ENCODE peak calls at places on chromosomes 4 and X, in four cellular contexts. T is GM23338, O is fibroblast of lung, Z is osteoblast. P is an unnamed sample.
A peak's percentile ranks its signal among the peaks of the same experiment; 100 is the strongest.

GRCh38 chrX:47590984-47591383 is 8.7 kb downstream of the TIMP1 start:
- DNase-seq in T (no peak), O (no peak), Z (no peak), P (no peak)

GRCh38 chr4:150874386-150875226 is 140.5 kb downstream of the LRBA start:
- DNase-seq in T (no peak), O (peak; percentile 24), Z (no peak), P (no peak)

GRCh38 chr4:52660643-52661042 is 1.5 kb upstream of the USP46 start:
- DNase-seq in T (no peak), O (no peak), Z (peak; percentile 21), P (no peak)

GRCh38 chrX:111854778-111855490 is 21.0 kb upstream of the TRPC5OS start:
- DNase-seq in T (peak; percentile 51), O (no peak), Z (peak; percentile 59), P (no peak)

GRCh38 chr4:24164054-24164453 is 274.2 kb upstream of the PPARGC1A start:
- DNase-seq in T (no peak), O (peak; percentile 29), Z (peak; percentile 69), P (no peak)

GRCh38 chrX:109624641-109625311 is at the start of gene KCNE5:
- DNase-seq in T (peak; percentile 73), O (peak; percentile 9), Z (no peak), P (no peak)

GRCh38 chr4:123452585-123452984 is 56.0 kb downstream of the SPRY1 start:
- DNase-seq in T (no peak), O (peak; percentile 87), Z (peak; percentile 81), P (peak; percentile 52)

GRCh38 chr4:6395466-6396228 is 76.8 kb downstream of the PPP2R2C start:
- DNase-seq in T (no peak), O (no peak), Z (no peak), P (no peak)

GRCh38 chr4:1172971-1173757 is 781 bp upstream of the SPON2 start:
- DNase-seq in T (peak; percentile 59), O (no peak), Z (peak; percentile 93), P (no peak)

GRCh38 chr4:85740431-85740861 is 265.5 kb downstream of the ARHGAP24 start:
- DNase-seq in T (no peak), O (peak; percentile 39), Z (no peak), P (no peak)

GRCh38 chr4:153564630-153565525 is 98.7 kb downstream of the TMEM131L start:
- DNase-seq in T (no peak), O (peak; percentile 57), Z (no peak), P (no peak)

GRCh38 chrX:84219551-84219950 is 31.6 kb upstream of the RPS6KA6 start:
- DNase-seq in T (no peak), O (peak; percentile 55), Z (no peak), P (no peak)

GRCh38 chr4:166169111-166169510 is 296.1 kb downstream of the TLL1 start:
- DNase-seq in T (peak; percentile 56), O (no peak), Z (peak; percentile 10), P (peak; percentile 65)

GRCh38 chr4:107658400-107659326 is 61.4 kb downstream of the PAPSS1 start:
- DNase-seq in T (peak; percentile 16), O (no peak), Z (peak; percentile 21), P (no peak)

GRCh38 chr4:94671113-94671512 is 86.6 kb upstream of the BMPR1B start:
- DNase-seq in T (no peak), O (no peak), Z (no peak), P (no peak)

GRCh38 chr4:188986271-188986689 is 847.0 kb downstream of the TRIML1 start:
- DNase-seq in T (no peak), O (peak; percentile 56), Z (peak; percentile 65), P (no peak)

GRCh38 chr4:185020293-185020808 is 2.1 kb downstream of the HELT start:
- DNase-seq in T (peak; percentile 81), O (no peak), Z (no peak), P (no peak)

GRCh38 chr4:148834804-148835598 is 392.8 kb upstream of the NR3C2 start:
- DNase-seq in T (peak; percentile 18), O (peak; percentile 11), Z (peak; percentile 51), P (no peak)

GRCh38 chr4:164169591-164169990 is 584.3 kb upstream of the SMIM31 start:
- DNase-seq in T (no peak), O (peak; percentile 78), Z (no peak), P (no peak)

GRCh38 chrX:71106427-71106826 is at the start of gene CXorf65:
- DNase-seq in T (no peak), O (no peak), Z (no peak), P (no peak)

GRCh38 chr4:147772459-147772969 is 40.6 kb downstream of the ARHGAP10 start:
- DNase-seq in T (no peak), O (peak; percentile 95), Z (peak; percentile 92), P (no peak)
- H3K79me2 ChIP-seq in T (no peaks in the 10 kb centered on the region), O (peaks cover 62% of the 10 kb centered on the region), Z (peaks cover 64% of the 10 kb centered on the region), P (no peaks in the 10 kb centered on the region)

GRCh38 chr4:74661427-74662171 is 132.7 kb downstream of the BTC start:
- DNase-seq in T (no peak), O (peak; percentile 27), Z (no peak), P (no peak)
- H2AFZ ChIP-seq in T (peak overlapping the region; percentile 45), O (no peak overlapping the region), Z (peak overlapping the region; percentile 8), P (no peak overlapping the region)

GRCh38 chr4:140135529-140136021 is 18.4 kb downstream of the MAML3 start:
- DNase-seq in T (no peak), O (peak; percentile 74), Z (no peak), P (no peak)

GRCh38 chr4:140137654-140138053 is 16.3 kb downstream of the MAML3 start:
- DNase-seq in T (peak; percentile 29), O (peak; percentile 82), Z (no peak), P (no peak)

GRCh38 chr4:140140566-140140965 is 13.4 kb downstream of the MAML3 start:
- DNase-seq in T (no peak), O (no peak), Z (no peak), P (no peak)

GRCh38 chr4:140136509-140136908 is 17.5 kb downstream of the MAML3 start:
- DNase-seq in T (no peak), O (peak; percentile 72), Z (peak; percentile 87), P (no peak)

DNA sequence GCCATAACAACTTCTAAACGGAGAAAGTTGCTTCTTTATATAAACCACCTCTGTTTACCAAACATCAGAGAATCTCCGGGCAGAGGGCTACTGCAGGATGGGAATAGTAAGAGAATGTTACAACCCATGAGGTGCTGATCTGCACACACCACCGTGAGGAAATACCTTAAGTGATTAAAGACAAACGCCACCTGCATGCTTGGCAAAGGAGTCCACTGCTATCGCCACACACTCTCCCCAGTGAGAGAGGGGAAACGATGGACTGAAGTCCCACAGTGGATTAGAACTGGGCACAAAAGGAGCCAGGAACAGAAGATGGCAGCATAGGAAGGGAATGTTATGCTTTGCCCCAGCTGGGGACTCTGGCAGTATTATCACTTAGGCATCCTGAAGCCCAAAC is 15.6 kb downstream of the MAML3 start:
- DNase-seq in T (peak; percentile 34), O (no peak), Z (no peak), P (no peak)
- H3K4me1 ChIP-seq in T (peaks cover 30% of the 10 kb centered on the region), O (peaks cover 27% of the 10 kb centered on the region), Z (peaks cover 10% of the 10 kb centered on the region), P (peaks cover 20% of the 10 kb centered on the region)

DNA sequence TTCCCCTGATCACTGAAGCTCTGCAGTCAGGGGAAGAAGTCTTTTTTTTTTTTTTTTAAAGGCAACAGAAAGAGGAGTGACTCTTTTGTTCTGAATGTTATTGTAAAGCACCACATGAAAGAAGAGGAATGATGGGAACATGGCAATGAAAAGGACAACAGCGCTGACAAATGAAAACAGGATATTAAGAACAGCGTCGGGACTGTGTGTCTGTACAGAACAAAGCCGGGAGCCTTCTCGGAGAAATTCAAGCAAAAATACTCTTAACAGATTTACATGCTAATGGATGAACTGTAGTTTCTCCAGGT is 40.7 kb downstream of the MID1 start:
- DNase-seq in T (no peak), O (peak; percentile 71), Z (no peak), P (no peak)
- H3K79me2 ChIP-seq in T (peaks cover 96% of the 10 kb centered on the region), O (peaks cover 8% of the 10 kb centered on the region), Z (peaks cover 40% of the 10 kb centered on the region), P (no peaks in the 10 kb centered on the region)